ENCODE peak calls at places on chromosome 11, in five cellular contexts. One of them, this sample, is unnamed.

GRCh38 chr11:48103621-48104561 is 112.7 kb upstream of the OR4B1 start:
- DNase-seq in Caco-2: no peak
- DNase-seq in PC-9: no peak
- DNase-seq in SK-N-SH: no peak
- DNase-seq in fibroblast of mammary gland: no peak
- DNase-seq in this sample: no peak

GRCh38 chr11:31806944-31807790 is 4.0 kb downstream of the PAX6 start:
- DNase-seq in Caco-2: no peak
- DNase-seq in PC-9: no peak
- DNase-seq in SK-N-SH: peak; percentile 20
- DNase-seq in fibroblast of mammary gland: no peak
- DNase-seq in this sample: no peak

GRCh38 chr11:129695543-129696308 is 119.9 kb upstream of the TMEM45B start:
- DNase-seq in Caco-2: peak; percentile 83
- DNase-seq in PC-9: peak; percentile 57
- DNase-seq in SK-N-SH: peak; percentile 70
- DNase-seq in fibroblast of mammary gland: peak; percentile 30
- DNase-seq in this sample: no peak

GRCh38 chr11:46876471-46876870 is 30.4 kb upstream of the CKAP5 start:
- DNase-seq in Caco-2: no peak
- DNase-seq in PC-9: no peak
- DNase-seq in SK-N-SH: no peak
- DNase-seq in fibroblast of mammary gland: no peak
- DNase-seq in this sample: no peak

GRCh38 chr11:60265373-60266214 is 14.9 kb upstream of the MS4A4A start:
- DNase-seq in Caco-2: peak; percentile 62
- DNase-seq in PC-9: peak; percentile 22
- DNase-seq in SK-N-SH: peak; percentile 22
- DNase-seq in fibroblast of mammary gland: peak; percentile 24
- DNase-seq in this sample: no peak

GRCh38 chr11:33211153-33211552 is 46.0 kb upstream of the HIPK3 start:
- DNase-seq in Caco-2: no peak
- DNase-seq in PC-9: no peak
- DNase-seq in SK-N-SH: no peak
- DNase-seq in fibroblast of mammary gland: no peak
- DNase-seq in this sample: no peak

GRCh38 chr11:12164061-12165014 is 53.9 kb downstream of the MICAL2 start:
- DNase-seq in Caco-2: peak; percentile 74
- DNase-seq in PC-9: no peak
- DNase-seq in SK-N-SH: no peak
- DNase-seq in fibroblast of mammary gland: peak; percentile 84
- DNase-seq in this sample: no peak

GRCh38 chr11:9525116-9525515 is 48.4 kb upstream of the WEE1 start:
- DNase-seq in Caco-2: no peak
- DNase-seq in PC-9: no peak
- DNase-seq in SK-N-SH: no peak
- DNase-seq in fibroblast of mammary gland: no peak
- DNase-seq in this sample: no peak

GRCh38 chr11:67640021-67640757 is 626 bp upstream of the TBX10 start:
- DNase-seq in Caco-2: peak; percentile 88
- DNase-seq in PC-9: peak; percentile 58
- DNase-seq in SK-N-SH: peak; percentile 87
- DNase-seq in fibroblast of mammary gland: peak; percentile 63
- DNase-seq in this sample: no peak

GRCh38 chr11:11170352-11171084 is 182.5 kb downstream of the CSNK2A3 start:
- DNase-seq in Caco-2: no peak
- DNase-seq in PC-9: no peak
- DNase-seq in SK-N-SH: no peak
- DNase-seq in fibroblast of mammary gland: no peak
- DNase-seq in this sample: no peak

GRCh38 chr11:69008774-69009440 is 4.1 kb downstream of the MRGPRF start:
- DNase-seq in Caco-2: peak; percentile 85
- DNase-seq in PC-9: peak; percentile 95
- DNase-seq in SK-N-SH: peak; percentile 60
- DNase-seq in fibroblast of mammary gland: peak; percentile 98
- DNase-seq in this sample: peak; percentile 75

GRCh38 chr11:116611998-116612620 is 160.7 kb downstream of the BUD13 start:
- DNase-seq in Caco-2: no peak
- DNase-seq in PC-9: no peak
- DNase-seq in SK-N-SH: no peak
- DNase-seq in fibroblast of mammary gland: no peak
- DNase-seq in this sample: no peak

GRCh38 chr11:27022659-27023251 is 17.9 kb upstream of the BBOX1 start:
- DNase-seq in Caco-2: no peak
- DNase-seq in PC-9: no peak
- DNase-seq in SK-N-SH: peak; percentile 29
- DNase-seq in fibroblast of mammary gland: no peak
- DNase-seq in this sample: no peak

GRCh38 chr11:130527648-130528300 is 79.3 kb downstream of the ADAMTS15 start:
- DNase-seq in Caco-2: no peak
- DNase-seq in PC-9: peak; percentile 50
- DNase-seq in SK-N-SH: no peak
- DNase-seq in fibroblast of mammary gland: peak; percentile 31
- DNase-seq in this sample: no peak

GRCh38 chr11:80727315-80727714 is 1286.5 kb upstream of the TENM4 start:
- DNase-seq in Caco-2: peak; percentile 56
- DNase-seq in PC-9: no peak
- DNase-seq in SK-N-SH: no peak
- DNase-seq in fibroblast of mammary gland: peak; percentile 13
- DNase-seq in this sample: no peak
- TF ChIP-seq CTCF in Caco-2: peak; percentile 77
- TF ChIP-seq CTCF in PC-9: peak; percentile 36
- TF ChIP-seq CTCF in SK-N-SH: peak; percentile 26
- TF ChIP-seq CTCF in fibroblast of mammary gland: peak; percentile 19
- TF ChIP-seq CTCF in this sample: no peak

GRCh38 chr11:61332823-61333637 is at the start of the genes DDB1 and TKFC:
- DNase-seq in Caco-2: peak; percentile 98
- DNase-seq in PC-9: peak; percentile 99
- DNase-seq in SK-N-SH: peak; percentile 99
- DNase-seq in fibroblast of mammary gland: peak; percentile 87
- DNase-seq in this sample: peak; percentile 86
- TF ChIP-seq CTCF in Caco-2: no peak
- TF ChIP-seq CTCF in PC-9: no peak
- TF ChIP-seq CTCF in SK-N-SH: no peak
- TF ChIP-seq CTCF in fibroblast of mammary gland: no peak
- TF ChIP-seq CTCF in this sample: no peak

GRCh38 chr11:123020968-123021367 is 39.3 kb upstream of the BSX start:
- DNase-seq in Caco-2: peak; percentile 59
- DNase-seq in PC-9: peak; percentile 6
- DNase-seq in SK-N-SH: peak; percentile 76
- DNase-seq in fibroblast of mammary gland: peak; percentile 59
- DNase-seq in this sample: no peak
- TF ChIP-seq CTCF in Caco-2: peak; percentile 79
- TF ChIP-seq CTCF in PC-9: peak; percentile 73
- TF ChIP-seq CTCF in SK-N-SH: peak; percentile 63
- TF ChIP-seq CTCF in fibroblast of mammary gland: peak; percentile 82
- TF ChIP-seq CTCF in this sample: no peak

GRCh38 chr11:72353861-72354260 is 80.5 kb downstream of the CLPB start:
- DNase-seq in Caco-2: peak; percentile 73
- DNase-seq in PC-9: peak; percentile 14
- DNase-seq in SK-N-SH: no peak
- DNase-seq in fibroblast of mammary gland: peak; percentile 36
- DNase-seq in this sample: no peak
- TF ChIP-seq CTCF in Caco-2: peak; percentile 70
- TF ChIP-seq CTCF in PC-9: peak; percentile 42
- TF ChIP-seq CTCF in SK-N-SH: peak; percentile 51
- TF ChIP-seq CTCF in fibroblast of mammary gland: peak; percentile 29
- TF ChIP-seq CTCF in this sample: no peak

GRCh38 chr11:124108158-124108557 is 7.1 kb upstream of the VWA5A start:
- DNase-seq in Caco-2: peak; percentile 50
- DNase-seq in PC-9: no peak
- DNase-seq in SK-N-SH: no peak
- DNase-seq in fibroblast of mammary gland: peak; percentile 41
- DNase-seq in this sample: no peak
- TF ChIP-seq CTCF in Caco-2: peak; percentile 68
- TF ChIP-seq CTCF in PC-9: no peak
- TF ChIP-seq CTCF in SK-N-SH: peak; percentile 38
- TF ChIP-seq CTCF in fibroblast of mammary gland: peak; percentile 29
- TF ChIP-seq CTCF in this sample: no peak

GRCh38 chr11:74442601-74443000 is 24.7 kb downstream of the KCNE3 start:
- DNase-seq in Caco-2: no peak
- DNase-seq in PC-9: no peak
- DNase-seq in SK-N-SH: no peak
- DNase-seq in fibroblast of mammary gland: no peak
- DNase-seq in this sample: no peak

GRCh38 chr11:74446445-74446844 is 20.9 kb downstream of the KCNE3 start:
- DNase-seq in Caco-2: no peak
- DNase-seq in PC-9: no peak
- DNase-seq in SK-N-SH: peak; percentile 70
- DNase-seq in fibroblast of mammary gland: peak; percentile 20
- DNase-seq in this sample: no peak

GRCh38 chr11:74444173-74444832 is 23.0 kb downstream of the KCNE3 start:
- DNase-seq in Caco-2: no peak
- DNase-seq in PC-9: no peak
- DNase-seq in SK-N-SH: no peak
- DNase-seq in fibroblast of mammary gland: no peak
- DNase-seq in this sample: no peak

GRCh38 chr11:74447720-74448119 is 19.6 kb downstream of the KCNE3 start:
- DNase-seq in Caco-2: peak; percentile 41
- DNase-seq in PC-9: no peak
- DNase-seq in SK-N-SH: no peak
- DNase-seq in fibroblast of mammary gland: no peak
- DNase-seq in this sample: no peak

DNA sequence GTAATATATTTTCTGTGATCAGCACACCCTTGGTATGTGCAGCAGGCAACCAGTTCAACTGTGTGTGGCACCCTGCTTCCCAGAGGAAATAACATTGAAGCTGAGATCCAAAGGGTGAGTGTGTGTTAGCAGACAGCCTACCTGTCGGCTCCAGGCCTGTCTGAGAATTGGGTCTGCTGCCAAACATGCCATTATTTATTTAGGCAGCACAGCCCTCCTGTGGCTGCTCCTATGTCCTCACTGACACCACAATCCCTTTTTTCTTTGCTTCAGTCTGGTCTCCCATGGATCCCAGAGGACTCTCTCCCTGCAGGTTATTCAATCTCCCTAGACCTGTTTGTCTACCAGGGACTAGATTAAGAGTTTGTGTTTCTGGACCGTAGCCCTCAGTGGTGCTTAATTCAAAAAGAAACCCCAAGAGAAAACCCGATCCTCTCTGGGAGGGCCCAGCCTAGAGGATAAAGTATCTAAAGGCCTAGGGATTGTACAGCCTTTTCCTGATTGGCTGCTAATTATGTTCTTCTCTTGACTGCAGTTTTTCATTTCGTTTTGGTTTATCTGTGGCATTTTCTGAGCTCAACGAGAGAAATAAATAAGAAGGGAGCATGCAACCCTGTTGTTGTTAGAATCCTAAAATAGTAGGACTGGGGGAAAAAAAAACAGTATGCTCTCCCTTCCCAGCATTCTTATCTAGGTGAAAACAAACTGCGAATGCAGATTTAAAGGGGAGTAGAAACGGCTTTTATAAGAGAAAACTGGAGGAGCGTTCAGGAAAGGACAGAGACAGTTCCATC is 24.1 kb downstream of the KCNE3 start:
- DNase-seq in Caco-2: peak; percentile 57
- DNase-seq in PC-9: peak; percentile 57
- DNase-seq in SK-N-SH: no peak
- DNase-seq in fibroblast of mammary gland: no peak
- DNase-seq in this sample: no peak
- TF ChIP-seq CTCF in Caco-2: no peak
- TF ChIP-seq CTCF in PC-9: peak; percentile 54
- TF ChIP-seq CTCF in SK-N-SH: peak; percentile 29
- TF ChIP-seq CTCF in fibroblast of mammary gland: no peak
- TF ChIP-seq CTCF in this sample: no peak

GRCh38 chr11:36266767-36267166 is 22.5 kb downstream of the COMMD9 start:
- DNase-seq in Caco-2: no peak
- DNase-seq in PC-9: no peak
- DNase-seq in SK-N-SH: no peak
- DNase-seq in fibroblast of mammary gland: peak; percentile 42
- DNase-seq in this sample: no peak

GRCh38 chr11:36265793-36266628 is 23.2 kb downstream of the COMMD9 start:
- DNase-seq in Caco-2: peak; percentile 75
- DNase-seq in PC-9: peak; percentile 63
- DNase-seq in SK-N-SH: peak; percentile 81
- DNase-seq in fibroblast of mammary gland: peak; percentile 51
- DNase-seq in this sample: peak; percentile 50

GRCh38 chr11:36268337-36268931 is 20.8 kb downstream of the COMMD9 start:
- DNase-seq in Caco-2: no peak
- DNase-seq in PC-9: no peak
- DNase-seq in SK-N-SH: no peak
- DNase-seq in fibroblast of mammary gland: no peak
- DNase-seq in this sample: no peak

GRCh38 chr11:36273110-36273509 is 16.1 kb downstream of the COMMD9 start:
- DNase-seq in Caco-2: no peak
- DNase-seq in PC-9: no peak
- DNase-seq in SK-N-SH: no peak
- DNase-seq in fibroblast of mammary gland: peak; percentile 15
- DNase-seq in this sample: no peak

DNA sequence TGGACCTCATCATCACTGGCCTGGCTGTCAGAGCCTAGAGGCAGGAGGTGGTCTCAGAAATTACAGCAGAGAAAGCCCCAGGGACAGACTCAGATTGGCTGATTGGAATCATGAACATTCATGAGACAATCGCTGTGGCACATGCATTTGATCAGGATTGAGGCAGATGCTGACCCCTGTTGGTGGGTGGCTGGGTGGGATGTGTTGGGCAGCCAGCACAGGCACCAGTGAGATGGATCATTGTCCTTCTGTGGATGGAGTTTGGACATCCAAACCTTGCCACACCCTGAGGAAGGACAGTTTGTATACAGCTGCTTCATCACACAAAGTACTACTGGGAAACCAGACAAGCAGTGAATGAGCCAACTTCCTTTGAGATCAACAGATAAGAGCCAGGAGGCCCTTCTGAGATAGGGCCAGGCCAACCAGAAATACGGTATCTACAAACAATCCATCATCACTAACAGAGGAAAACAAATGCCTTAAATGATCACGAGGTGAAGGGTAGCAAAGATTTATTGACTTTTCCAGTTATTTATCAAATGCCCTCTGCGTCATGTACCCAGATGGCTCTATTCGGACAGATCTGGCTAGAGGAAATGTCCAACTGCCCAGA is 17.3 kb downstream of the COMMD9 start:
- DNase-seq in Caco-2: no peak
- DNase-seq in PC-9: no peak
- DNase-seq in SK-N-SH: no peak
- DNase-seq in fibroblast of mammary gland: no peak
- DNase-seq in this sample: no peak
- TF ChIP-seq CTCF in Caco-2: no peak
- TF ChIP-seq CTCF in PC-9: no peak
- TF ChIP-seq CTCF in SK-N-SH: no peak
- TF ChIP-seq CTCF in fibroblast of mammary gland: no peak
- TF ChIP-seq CTCF in this sample: no peak